ENCODE peak calls at places on chromosome 16, in nine cellular contexts. X is PC-9; E is GM23338; H is NT2/D1; B is ascending aorta; F is CD4-positive, alpha-beta memory T cell; M is OCI-LY7; Y is GM12865; W is psoas muscle. P is an unnamed sample.
A peak's percentile ranks its signal among the peaks of the same experiment; 100 is the strongest.

GRCh38 chr16:72036098-72036497 is 18.2 kb upstream of the HP start:
- DNase-seq in F (no peak), B (no peak), E (peak; percentile 20), M (no peak), H (no peak), W (no peak), X (no peak), Y (no peak), P (no peak)

GRCh38 chr16:8877894-8878522 is 4.1 kb upstream of the LITAFD start:
- DNase-seq in E (peak; percentile 29), W (peak; percentile 30), H (no peak), X (peak; percentile 65), F (no peak), Y (no peak), M (no peak), B (no peak), P (no peak)

GRCh38 chr16:19131809-19132777 is 18.3 kb downstream of the ITPRIPL2 start:
- DNase-seq in E (no peak), H (no peak), F (no peak), B (no peak), M (no peak), W (no peak), Y (peak; percentile 65), X (no peak), P (no peak)

GRCh38 chr16:81597079-81597658 is 152.6 kb downstream of the CMIP start:
- DNase-seq in H (no peak), M (no peak), X (no peak), E (no peak), F (no peak), Y (no peak), B (no peak), W (no peak), P (no peak)

GRCh38 chr16:50539822-50540710 is 8.1 kb upstream of the NKD1 start:
- DNase-seq in M (no peak), X (no peak), E (peak; percentile 55), B (no peak), W (no peak), Y (no peak), H (no peak), F (no peak), P (no peak)

GRCh38 chr16:49459953-49460735 is 86.5 kb downstream of the C16orf78 start:
- DNase-seq in M (no peak), F (no peak), Y (no peak), W (peak; percentile 26), X (no peak), E (no peak), B (no peak), H (no peak), P (no peak)

GRCh38 chr16:50067290-50067853 is 1.6 kb downstream of the HEATR3 start:
- DNase-seq in H (peak; percentile 20), W (no peak), X (no peak), Y (peak; percentile 77), B (no peak), F (peak; percentile 42), M (peak; percentile 71), E (peak; percentile 47), P (peak; percentile 66)

GRCh38 chr16:50394215-50394802 is 25.5 kb upstream of the BRD7 start:
- DNase-seq in W (no peak), H (no peak), E (no peak), F (no peak), Y (peak; percentile 20), M (peak; percentile 16), B (no peak), X (no peak), P (no peak)

GRCh38 chr16:27748868-27749546 is 199.1 kb downstream of the KATNIP start:
- DNase-seq in W (no peak), H (peak; percentile 44), E (peak; percentile 77), B (no peak), M (peak; percentile 38), Y (peak; percentile 45), X (peak; percentile 64), F (no peak), P (peak; percentile 78)

GRCh38 chr16:57089406-57089805 is 3.0 kb upstream of the CPNE2 start:
- DNase-seq in B (no peak), H (no peak), E (no peak), Y (no peak), F (no peak), X (no peak), W (no peak), M (peak; percentile 90), P (no peak)

GRCh38 chr16:58843675-58844074 is 109.6 kb upstream of the GOT2 start:
- DNase-seq in H (peak; percentile 18), F (no peak), M (peak; percentile 37), W (no peak), B (no peak), X (no peak), E (peak; percentile 52), Y (peak; percentile 39), P (peak; percentile 40)

GRCh38 chr16:17265177-17265576 is 205.6 kb downstream of the XYLT1 start:
- DNase-seq in X (no peak), H (no peak), E (no peak), M (no peak), F (no peak), B (no peak), W (no peak), Y (no peak), P (no peak)

GRCh38 chr16:89096768-89097527 is 3.3 kb downstream of the ACSF3 start:
- DNase-seq in X (no peak), Y (peak; percentile 75), B (no peak), E (no peak), W (no peak), M (peak; percentile 39), H (no peak), F (peak; percentile 74), P (no peak)

GRCh38 chr16:69260019-69260418 is 51.1 kb upstream of the VPS4A start:
- DNase-seq in M (no peak), W (no peak), F (no peak), B (no peak), E (peak; percentile 30), H (no peak), X (no peak), Y (no peak), P (no peak)

GRCh38 chr16:80346160-80346632 is 194.6 kb upstream of the DYNLRB2 start:
- DNase-seq in Y (peak; percentile 73), H (peak; percentile 23), M (peak; percentile 2), B (no peak), X (no peak), W (no peak), F (no peak), E (no peak), P (peak; percentile 21)

DNA sequence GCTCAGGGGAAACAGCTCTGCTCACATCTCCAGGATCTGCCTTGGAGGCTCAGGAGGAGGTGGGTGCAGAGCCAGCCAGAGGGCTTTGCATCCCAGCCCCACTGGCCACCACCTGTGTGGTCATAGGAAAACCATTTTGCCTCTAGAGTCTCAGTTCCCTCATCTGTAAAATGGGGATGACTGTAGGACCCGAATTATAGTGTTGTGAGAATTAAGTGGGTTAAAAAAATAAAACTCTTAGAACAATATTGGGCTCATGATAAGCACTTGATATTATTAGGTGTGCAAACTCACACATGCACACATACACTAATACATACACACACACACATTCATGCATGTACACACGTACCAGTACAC is 19.4 kb upstream of the JPH3 start:
- DNase-seq in X (no peak), E (no peak), M (no peak), Y (no peak), F (no peak), B (no peak), W (no peak), H (no peak), P (no peak)
- H3K4me3 ChIP-seq in X (no peak overlapping the region), E (no peak overlapping the region), M (no peak overlapping the region), Y (no peak overlapping the region), F (no peak overlapping the region), B (peak overlapping the region; percentile 52), W (no peak overlapping the region), H (no peak overlapping the region), P (no peak overlapping the region)

DNA sequence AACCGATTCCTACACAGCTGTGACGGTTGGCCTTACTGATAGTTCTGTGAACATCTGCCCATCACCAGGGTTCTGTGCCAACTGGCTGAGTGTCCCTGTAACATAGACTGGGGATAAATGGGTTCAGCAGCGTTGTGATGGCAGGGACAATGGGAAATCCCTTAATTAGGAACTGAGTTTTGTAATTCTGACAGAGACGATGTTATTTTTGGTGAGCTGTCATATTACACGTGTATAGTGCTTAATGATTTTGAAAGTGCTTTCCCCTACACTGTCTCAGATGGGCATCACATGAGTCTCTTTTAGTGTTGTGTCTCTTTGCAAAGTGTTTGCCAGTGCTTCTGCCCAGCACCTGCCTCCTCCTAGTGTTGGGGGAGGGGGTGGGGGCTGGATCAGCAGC is 226.1 kb upstream of the EEF2KMT start:
- DNase-seq in E (no peak), M (no peak), F (no peak), H (no peak), X (no peak), B (no peak), Y (peak; percentile 9), W (no peak), P (no peak)
- H3K4me3 ChIP-seq in E (peak overlapping the region; percentile 26), M (no peak overlapping the region), F (no peak overlapping the region), H (no peak overlapping the region), X (no peak overlapping the region), B (no peak overlapping the region), Y (no peak overlapping the region), W (no peak overlapping the region), P (no peak overlapping the region)

GRCh38 chr16:23301251-23302044 is 654 bp upstream of the SCNN1B start:
- DNase-seq in X (no peak), M (no peak), E (peak; percentile 59), B (no peak), F (no peak), H (no peak), Y (no peak), W (no peak), P (no peak)
- H3K4me3 ChIP-seq in X (peak overlapping the region; percentile 84), M (no peak overlapping the region), E (peak overlapping the region; percentile 79), B (no peak overlapping the region), F (no peak overlapping the region), H (peak overlapping the region; percentile 58), Y (peak overlapping the region; percentile 49), W (no peak overlapping the region), P (no peak overlapping the region)

GRCh38 chr16:65938083-65938482 is 428.4 kb upstream of the CDH5 start:
- DNase-seq in X (no peak), H (no peak), E (no peak), W (no peak), M (no peak), F (no peak), B (no peak), Y (no peak), P (no peak)

GRCh38 chr16:65936096-65936495 is 430.4 kb upstream of the CDH5 start:
- DNase-seq in E (no peak), F (no peak), B (no peak), X (no peak), M (no peak), W (no peak), Y (no peak), H (no peak), P (peak; percentile 3)

GRCh38 chr16:65934443-65934842 is 432.0 kb upstream of the CDH5 start:
- DNase-seq in F (no peak), H (no peak), E (no peak), X (no peak), Y (no peak), B (no peak), W (no peak), M (no peak), P (no peak)

GRCh38 chr16:65933703-65934102 is 432.8 kb upstream of the CDH5 start:
- DNase-seq in F (no peak), B (no peak), E (no peak), Y (no peak), H (no peak), M (no peak), X (no peak), W (no peak), P (no peak)

DNA sequence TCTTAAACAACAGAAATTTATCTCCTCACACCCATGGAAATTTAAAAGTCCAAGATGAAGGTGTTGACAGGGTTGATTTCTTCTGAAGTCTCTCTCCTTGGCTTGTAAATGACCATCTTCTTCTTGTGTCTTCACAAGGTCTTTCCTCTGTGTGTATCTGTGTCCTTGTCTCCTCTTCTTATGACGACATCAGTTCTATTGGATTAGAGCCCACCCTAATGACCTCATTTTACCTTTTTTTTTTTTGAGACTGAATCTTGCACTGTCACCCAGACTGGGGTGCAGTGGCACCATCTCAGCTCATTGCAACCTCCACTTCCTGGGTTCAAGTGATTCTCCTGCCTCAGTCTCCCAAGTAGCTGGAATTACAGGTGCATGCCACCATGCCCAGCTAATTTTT is 429.0 kb upstream of the CDH5 start:
- DNase-seq in E (no peak), F (no peak), H (no peak), M (no peak), W (no peak), Y (no peak), B (no peak), X (no peak), P (no peak)
- H3K4me3 ChIP-seq in E (no peak overlapping the region), F (no peak overlapping the region), H (no peak overlapping the region), M (no peak overlapping the region), W (no peak overlapping the region), Y (no peak overlapping the region), B (no peak overlapping the region), X (no peak overlapping the region), P (no peak overlapping the region)